ENCODE peak calls at places on chromosome 13, in seven cellular contexts. T, Z, O, X, Q, W and I are unnamed samples.

GRCh38 chr13:99008577-99008976 is 30.7 kb upstream of the DOCK9 start:
- DNase-seq in T (no peak), Z (no peak), O (peak), X (no peak), Q (peak), W (no peak), I (no peak)

GRCh38 chr13:45195421-45195820 is 5.4 kb downstream of the KCTD4 start:
- DNase-seq in T (no peak), Z (no peak), O (no peak), X (peak), Q (no peak), W (no peak), I (no peak)

GRCh38 chr13:33110386-33110712 is 94.1 kb downstream of the KL start:
- DNase-seq in T (no peak), Z (no peak), O (no peak), X (no peak), Q (no peak), W (no peak), I (no peak)

GRCh38 chr13:96992633-96993032 is 1.6 kb downstream of the OXGR1 start:
- DNase-seq in T (no peak), Z (no peak), O (no peak), X (no peak), Q (peak), W (no peak), I (no peak)

GRCh38 chr13:40618581-40619478 is 47.6 kb downstream of the FOXO1 start:
- DNase-seq in T (no peak), Z (no peak), O (no peak), X (no peak), Q (no peak), W (no peak), I (no peak)

GRCh38 chr13:110197471-110197870 is 109.5 kb downstream of the COL4A1 start:
- DNase-seq in T (no peak), Z (no peak), O (no peak), X (no peak), Q (no peak), W (no peak), I (no peak)

GRCh38 chr13:24899601-24900000 is 135.6 kb downstream of the RNF17 start:
- DNase-seq in T (no peak), Z (no peak), O (no peak), X (no peak), Q (no peak), W (no peak), I (no peak)

GRCh38 chr13:77565635-77566034 is 30.1 kb downstream of the SCEL start:
- DNase-seq in T (no peak), Z (no peak), O (no peak), X (no peak), Q (no peak), W (no peak), I (no peak)

GRCh38 chr13:43444085-43444484 is 342.7 kb downstream of the ENOX1 start:
- DNase-seq in T (no peak), Z (no peak), O (no peak), X (no peak), Q (no peak), W (no peak), I (no peak)

GRCh38 chr13:57286511-57287098 is 119.6 kb downstream of the PRR20E start:
- DNase-seq in T (no peak), Z (no peak), O (no peak), X (no peak), Q (peak), W (peak), I (no peak)

GRCh38 chr13:29548722-29549446 is 46.6 kb downstream of the SLC7A1 start:
- DNase-seq in T (no peak), Z (no peak), O (no peak), X (no peak), Q (peak), W (no peak), I (no peak)

GRCh38 chr13:90568165-90568564 is 779.3 kb upstream of the MIR17HG start:
- DNase-seq in T (no peak), Z (no peak), O (no peak), X (no peak), Q (no peak), W (no peak), I (no peak)

GRCh38 chr13:34011552-34012085 is 193.7 kb downstream of the RFC3 start:
- DNase-seq in T (no peak), Z (no peak), O (peak), X (no peak), Q (no peak), W (no peak), I (no peak)

GRCh38 chr13:110869805-110870706 is 44.8 kb downstream of the ANKRD10 start:
- DNase-seq in T (no peak), Z (no peak), O (peak), X (no peak), Q (peak), W (no peak), I (peak)

GRCh38 chr13:75830842-75831241 is 194.7 kb downstream of the LMO7 start:
- DNase-seq in T (no peak), Z (no peak), O (no peak), X (no peak), Q (no peak), W (no peak), I (no peak)

GRCh38 chr13:89660752-89661151 is 1686.7 kb upstream of the MIR17HG start:
- DNase-seq in T (no peak), Z (no peak), O (no peak), X (no peak), Q (no peak), W (no peak), I (no peak)